ENCODE peak calls at places on chromosomes 2 and 18, in six cellular contexts. P, N, R, J, E and Y are unnamed samples.

GRCh38 chr2:235191933-235192332 is 240.1 kb downstream of the SH3BP4 start:
- DNase-seq in P (no peak), N (no peak), R (peak), J (no peak), E (no peak), Y (no peak)

GRCh38 chr2:190303642-190304041 is 16.0 kb downstream of the HIBCH start:
- DNase-seq in P (no peak), N (no peak), R (peak), J (no peak), E (no peak), Y (no peak)

GRCh38 chr2:220228310-220229006 is 601.0 kb downstream of the SLC4A3 start:
- DNase-seq in P (no peak), N (no peak), R (peak), J (no peak), E (no peak), Y (peak)

GRCh38 chr2:17661460-17661859 is 92.2 kb downstream of the SMC6 start:
- DNase-seq in P (no peak), N (no peak), R (no peak), J (no peak), E (no peak), Y (no peak)

GRCh38 chr2:66508358-66509071 is 73.6 kb downstream of the MEIS1 start:
- DNase-seq in P (no peak), N (no peak), R (no peak), J (no peak), E (no peak), Y (no peak)

GRCh38 chr2:230864605-230865323 is at the start of gene ITM2C:
- DNase-seq in P (no peak), N (peak), R (peak), J (peak), E (no peak), Y (no peak)

GRCh38 chr2:137772451-137772850 is 191.8 kb upstream of the HNMT start:
- DNase-seq in P (no peak), N (no peak), R (no peak), J (no peak), E (no peak), Y (no peak)

GRCh38 chr2:189302274-189302948 is 122.8 kb upstream of the COL5A2 start:
- DNase-seq in P (no peak), N (no peak), R (no peak), J (no peak), E (no peak), Y (no peak)

GRCh38 chr18:10432781-10433180 is 21.7 kb upstream of the APCDD1 start:
- DNase-seq in P (no peak), N (no peak), R (no peak), J (no peak), E (no peak), Y (no peak)

GRCh38 chr2:47035615-47036488 is 119.3 kb downstream of the STPG4 start:
- DNase-seq in P (no peak), N (no peak), R (no peak), J (no peak), E (no peak), Y (no peak)

GRCh38 chr18:60892441-60892840 is 440.8 kb upstream of the CDH20 start:
- DNase-seq in P (no peak), N (no peak), R (peak), J (no peak), E (no peak), Y (no peak)

GRCh38 chr2:10544252-10544651 is 96.1 kb upstream of the ODC1 start:
- DNase-seq in P (no peak), N (no peak), R (no peak), J (no peak), E (no peak), Y (no peak)

GRCh38 chr2:150549381-150549780 is 61.9 kb upstream of the RND3 start:
- DNase-seq in P (no peak), N (no peak), R (no peak), J (no peak), E (no peak), Y (no peak)

GRCh38 chr18:37403100-37403781 is 162.4 kb downstream of the CELF4 start:
- DNase-seq in P (no peak), N (no peak), R (peak), J (no peak), E (no peak), Y (peak)

DNA sequence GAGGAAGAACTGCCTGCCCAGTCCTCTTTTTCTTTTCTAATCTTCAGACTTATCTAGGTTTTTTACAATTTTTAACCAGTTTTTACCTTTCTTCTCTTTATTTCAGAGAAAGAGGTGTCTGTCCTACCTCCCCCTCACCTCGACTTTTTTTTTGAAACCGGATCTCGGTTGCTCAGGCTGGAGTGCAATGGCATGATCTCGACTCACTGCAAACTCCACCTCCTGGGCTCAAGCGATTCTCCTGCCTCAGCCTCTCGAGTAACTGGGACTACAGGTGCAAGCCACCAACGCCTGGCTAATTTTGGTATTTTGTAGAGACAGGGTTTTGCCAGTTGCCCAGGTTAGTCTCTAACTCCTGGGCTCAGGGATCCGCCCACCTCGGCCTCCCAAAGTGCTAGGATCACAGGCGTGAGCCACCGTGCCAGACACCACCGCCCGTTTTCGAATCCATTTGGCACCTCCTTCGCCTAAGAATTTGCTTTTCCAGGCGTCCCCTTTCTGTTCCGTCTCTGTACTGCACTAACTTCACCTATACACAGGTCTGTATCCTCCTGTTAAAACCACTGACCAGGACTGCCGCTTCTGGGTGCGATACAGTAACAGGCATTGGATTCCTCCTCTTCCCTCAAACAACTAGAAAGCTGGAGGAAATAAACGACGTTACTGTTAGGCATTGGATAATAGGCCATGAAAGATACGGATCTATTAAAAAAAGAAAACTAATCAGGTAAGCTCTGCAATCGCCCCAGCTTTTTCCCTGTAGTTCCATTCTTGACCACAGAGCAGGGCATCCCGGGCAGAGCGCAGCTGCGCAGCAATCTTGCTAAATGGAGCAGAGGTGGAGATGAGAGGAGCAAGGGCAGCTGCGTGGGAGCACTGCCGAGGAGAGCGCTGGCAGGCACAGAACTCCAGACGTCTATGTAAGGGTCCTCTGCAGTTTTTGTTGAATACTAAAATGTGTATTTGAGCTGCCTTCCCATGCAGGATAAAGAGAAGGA is 69.9 kb downstream of the ZC3H6 start:
- DNase-seq in P (no peak), N (no peak), R (no peak), J (no peak), E (no peak), Y (no peak)
- TF ChIP-seq CTCF in P (no peak), N (no peak), R (no peak), J (peak), E (no peak), Y (no peak)

GRCh38 chr2:182164686-182165085 is 179.0 kb downstream of the PPP1R1C start:
- DNase-seq in P (no peak), N (no peak), R (no peak), J (no peak), E (no peak), Y (no peak)
- TF ChIP-seq CTCF in P (no peak), N (no peak), R (no peak), J (no peak), E (no peak), Y (no peak)

DNA sequence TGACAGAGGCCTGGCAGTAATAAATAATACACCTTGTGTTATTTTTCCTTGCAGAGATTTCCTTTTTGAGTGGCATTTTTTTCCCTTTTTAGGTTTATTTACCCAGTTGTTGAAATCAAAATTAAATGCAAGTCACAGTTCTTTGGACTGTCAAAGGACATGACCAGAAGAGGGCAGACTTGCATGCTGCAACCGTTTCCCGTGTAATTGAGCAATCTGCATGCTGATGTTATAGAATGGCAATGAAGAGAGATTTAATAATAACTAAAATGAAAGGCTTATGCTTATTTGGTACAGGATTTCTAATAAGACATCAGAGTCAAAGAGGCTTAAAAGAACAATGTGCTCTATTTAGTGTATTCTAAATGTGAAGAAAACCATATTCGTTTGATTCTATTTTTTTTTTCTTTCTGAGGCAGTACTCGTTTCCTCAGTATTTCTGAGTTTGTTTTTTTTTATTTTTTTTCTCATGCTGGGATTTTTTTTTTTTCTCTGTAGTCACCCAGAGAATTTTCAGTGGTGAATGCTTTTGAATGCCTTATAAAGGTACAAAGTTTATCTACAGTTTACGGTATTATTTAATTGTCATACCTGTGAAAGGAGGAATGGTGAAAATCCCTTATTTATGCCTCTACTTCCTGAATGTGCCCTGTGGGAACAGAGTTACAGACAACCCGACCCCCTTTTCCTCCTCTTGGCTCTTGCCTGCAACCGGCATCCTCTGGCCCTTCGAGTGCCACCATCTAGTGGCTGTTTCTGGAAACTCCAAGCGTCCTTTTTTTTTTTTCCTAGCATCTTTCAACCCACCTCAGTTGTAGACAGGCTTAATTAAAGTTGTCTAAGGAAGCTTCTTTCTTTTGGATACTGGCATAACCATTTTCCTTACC is 368.5 kb downstream of the LRRTM1 start:
- DNase-seq in P (no peak), N (peak), R (peak), J (peak), E (no peak), Y (no peak)
- TF ChIP-seq CTCF in P (peak), N (peak), R (peak), J (peak), E (peak), Y (peak)

GRCh38 chr18:68414407-68414806 is 300.5 kb downstream of the TMX3 start:
- DNase-seq in P (no peak), N (no peak), R (no peak), J (no peak), E (no peak), Y (no peak)
- TF ChIP-seq CTCF in P (no peak), N (no peak), R (no peak), J (no peak), E (no peak), Y (no peak)

GRCh38 chr18:66995270-66995669 is 391.4 kb upstream of the CDH19 start:
- DNase-seq in P (no peak), N (no peak), R (no peak), J (no peak), E (no peak), Y (no peak)

GRCh38 chr18:66993492-66993891 is 389.6 kb upstream of the CDH19 start:
- DNase-seq in P (no peak), N (no peak), R (no peak), J (no peak), E (no peak), Y (no peak)

GRCh38 chr18:66994790-66995189 is 390.9 kb upstream of the CDH19 start:
- DNase-seq in P (no peak), N (no peak), R (no peak), J (no peak), E (no peak), Y (no peak)

DNA sequence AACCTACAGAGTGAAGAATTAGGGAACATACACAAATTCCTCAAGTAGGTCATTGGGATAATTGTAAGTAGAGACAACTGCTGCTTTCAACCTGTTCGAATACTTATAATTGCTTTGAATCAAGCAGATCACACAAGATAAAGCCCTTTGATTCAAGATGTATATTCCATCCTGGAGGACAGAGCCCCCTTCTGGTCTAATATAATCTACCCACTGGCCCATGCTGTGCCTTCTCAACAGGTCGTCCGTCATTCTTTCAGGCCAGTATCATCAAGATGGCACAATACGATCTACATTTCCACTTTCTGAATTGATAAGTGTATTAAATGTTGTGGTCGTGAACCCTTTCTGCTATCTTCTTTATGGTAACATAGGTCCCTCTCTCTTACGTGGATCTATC is 387.0 kb upstream of the CDH19 start:
- DNase-seq in P (no peak), N (no peak), R (no peak), J (no peak), E (no peak), Y (no peak)
- TF ChIP-seq CTCF in P (no peak), N (no peak), R (no peak), J (no peak), E (no peak), Y (no peak)

DNA sequence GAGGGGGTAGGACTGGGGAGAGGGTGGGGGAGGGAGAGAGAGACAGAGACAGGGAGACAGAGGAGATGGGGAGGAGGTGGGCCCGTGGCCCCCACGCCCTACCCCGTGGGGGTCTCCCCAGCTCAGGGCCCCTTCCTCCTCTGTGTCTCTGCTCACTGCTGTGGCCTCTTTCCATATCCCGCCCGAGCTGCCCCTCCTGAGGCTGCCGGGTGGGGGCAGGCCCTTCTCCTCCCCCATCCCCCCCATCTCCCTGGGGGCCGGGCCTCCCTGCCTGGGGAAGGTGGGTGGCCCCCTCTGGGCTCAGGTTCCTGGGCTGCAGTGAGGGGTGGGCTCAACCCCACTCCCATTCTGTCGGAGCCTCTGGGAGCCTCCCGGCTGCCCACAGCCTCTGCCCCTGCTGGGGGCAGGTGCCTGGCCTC is 332 bp upstream of the PDCD1 start:
- DNase-seq in P (no peak), N (no peak), R (no peak), J (no peak), E (no peak), Y (no peak)
- TF ChIP-seq CTCF in P (no peak), N (no peak), R (no peak), J (no peak), E (no peak), Y (no peak)